ENCODE peak calls at places on chromosomes 1 and 21, in six cellular contexts. D is IMR-90; Z is colonic mucosa; W is lower lobe of right lung; V is CD8-positive, alpha-beta memory T cell; B is CD4-positive, alpha-beta memory T cell. X is an unnamed sample.
A peak's percentile ranks its signal among the peaks of the same experiment; 100 is the strongest.

GRCh38 chr1:7842517-7842916 is 10.3 kb downstream of the UTS2 start:
- DNase-seq in D (no peak), Z (no peak), W (no peak), V (no peak), B (no peak), X (no peak)

GRCh38 chr21:17915976-17916375 is 96.8 kb upstream of the C21orf91 start:
- DNase-seq in D (no peak), Z (no peak), W (no peak), V (no peak), B (no peak), X (no peak)

GRCh38 chr1:51220548-51220947 is 15.5 kb upstream of the RNF11 start:
- DNase-seq in D (no peak), Z (no peak), W (no peak), V (no peak), B (no peak), X (no peak)

GRCh38 chr21:26887241-26887640 is 42.0 kb upstream of the ADAMTS1 start:
- DNase-seq in D (peak; percentile 15), Z (no peak), W (no peak), V (no peak), B (no peak), X (no peak)

GRCh38 chr1:26780344-26780957 is 7.3 kb upstream of the PIGV start:
- DNase-seq in D (no peak), Z (no peak), W (no peak), V (no peak), B (no peak), X (no peak)

GRCh38 chr1:36988741-36989193 is 45.5 kb downstream of the GRIK3 start:
- DNase-seq in D (no peak), Z (no peak), W (no peak), V (no peak), B (no peak), X (no peak)

GRCh38 chr1:48853006-48853405 is 76.3 kb upstream of the BEND5 start:
- DNase-seq in D (peak; percentile 11), Z (no peak), W (no peak), V (no peak), B (no peak), X (peak; percentile 68)

GRCh38 chr1:205547932-205548827 is 43.7 kb downstream of the CDK18 start:
- DNase-seq in D (no peak), Z (peak; percentile 18), W (no peak), V (no peak), B (no peak), X (no peak)

GRCh38 chr21:44844256-44844655 is 26.4 kb upstream of the SUMO3 start:
- DNase-seq in D (no peak), Z (no peak), W (no peak), V (no peak), B (no peak), X (no peak)

GRCh38 chr1:183432548-183432875 is 14.3 kb upstream of the NMNAT2 start:
- DNase-seq in D (no peak), Z (peak; percentile 28), W (no peak), V (no peak), B (no peak), X (peak; percentile 43)

GRCh38 chr1:96887501-96887900 is 165.9 kb downstream of the PTBP2 start:
- DNase-seq in D (no peak), Z (no peak), W (no peak), V (no peak), B (no peak), X (no peak)

GRCh38 chr1:180123463-180123936 is 31.2 kb upstream of the QSOX1 start:
- DNase-seq in D (peak; percentile 28), Z (no peak), W (no peak), V (no peak), B (no peak), X (peak; percentile 70)

GRCh38 chr1:27539901-27540861 is 50.2 kb upstream of the WASF2 start:
- DNase-seq in D (peak; percentile 75), Z (peak; percentile 62), W (no peak), V (no peak), B (peak; percentile 7), X (no peak)

GRCh38 chr21:45819478-45820170 is 161.9 kb upstream of the COL6A1 start:
- DNase-seq in D (no peak), Z (no peak), W (no peak), V (no peak), B (no peak), X (no peak)

GRCh38 chr1:115258302-115258866 is 79.7 kb downstream of the NGF start:
- DNase-seq in D (peak; percentile 80), Z (no peak), W (no peak), V (no peak), B (no peak), X (peak; percentile 29)

GRCh38 chr1:44619261-44619900 is 54.9 kb downstream of the TMEM53 start:
- DNase-seq in D (peak; percentile 49), Z (no peak), W (no peak), V (no peak), B (no peak), X (no peak)

GRCh38 chr1:112956503-112957132 is 622 bp upstream of the SLC16A1 start:
- DNase-seq in D (no peak), Z (peak; percentile 36), W (peak; percentile 53), V (peak; percentile 56), B (peak; percentile 73), X (no peak)

GRCh38 chr1:206606867-206607266 is 5.4 kb downstream of the EIF2D start:
- DNase-seq in D (peak; percentile 41), Z (no peak), W (no peak), V (no peak), B (no peak), X (no peak)

GRCh38 chr1:226034482-226034881 is 28.0 kb upstream of the H3-3A start:
- DNase-seq in D (peak; percentile 96), Z (peak; percentile 81), W (peak; percentile 86), V (no peak), B (no peak), X (peak; percentile 74)

GRCh38 chr21:41622831-41623548 is 115.0 kb upstream of the TMPRSS2 start:
- DNase-seq in D (peak; percentile 53), Z (no peak), W (no peak), V (no peak), B (no peak), X (no peak)

GRCh38 chr1:108983114-108983513 is 19.8 kb upstream of the CLCC1 start:
- DNase-seq in D (no peak), Z (no peak), W (no peak), V (no peak), B (no peak), X (no peak)

GRCh38 chr1:159214149-159214760 is 9.6 kb downstream of the ACKR1 start:
- DNase-seq in D (peak; percentile 28), Z (peak; percentile 25), W (no peak), V (peak; percentile 54), B (no peak), X (no peak)

GRCh38 chr21:29145354-29145782 is 14.9 kb downstream of the MAP3K7CL start:
- DNase-seq in D (peak; percentile 95), Z (no peak), W (no peak), V (no peak), B (no peak), X (peak; percentile 87)

GRCh38 chr1:221203224-221204054 is 324.2 kb downstream of the HLX start:
- DNase-seq in D (peak; percentile 74), Z (peak; percentile 81), W (peak; percentile 68), V (peak; percentile 60), B (no peak), X (no peak)

GRCh38 chr1:116711061-116711582 is 43.1 kb upstream of the CD2 start:
- DNase-seq in D (no peak), Z (no peak), W (no peak), V (no peak), B (no peak), X (no peak)

DNA sequence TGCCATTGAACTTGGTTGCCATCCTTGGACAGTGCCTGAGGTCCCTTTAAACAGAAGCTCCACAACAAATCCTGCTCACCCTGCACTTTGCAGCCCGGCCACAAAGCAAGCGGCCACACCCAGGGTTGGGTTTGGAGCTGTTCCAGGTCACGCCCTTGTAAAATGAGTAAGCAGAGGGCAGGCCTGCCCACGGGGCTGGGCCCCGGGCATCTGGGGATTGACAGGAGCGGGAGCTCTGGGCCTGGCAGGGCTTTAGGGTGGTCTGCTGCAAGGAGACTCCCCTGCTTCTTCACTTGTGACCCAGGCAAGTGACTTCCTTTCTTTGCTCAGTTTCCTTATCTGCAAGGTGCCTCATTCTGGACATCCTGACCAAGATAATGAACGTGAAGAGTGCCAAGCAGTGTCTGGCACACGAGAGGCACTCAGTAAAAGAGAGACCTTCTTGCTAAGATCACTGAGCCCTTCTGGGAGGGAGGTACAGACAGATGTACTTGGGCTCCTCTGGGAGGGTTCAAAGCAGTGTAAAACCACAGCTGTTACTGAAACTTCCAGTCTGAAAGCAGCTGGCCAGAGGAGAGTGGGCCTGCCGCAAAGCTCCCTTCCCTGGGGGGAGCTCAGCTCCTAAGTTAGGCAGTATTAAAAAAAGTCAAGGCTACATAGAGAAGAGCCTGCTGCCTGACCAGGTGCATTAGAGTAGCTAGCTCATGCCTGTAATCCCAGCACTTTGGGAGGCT is 2.6 kb downstream of the E2F2 start:
- DNase-seq in D (peak; percentile 46), Z (peak; percentile 99), W (peak; percentile 91), V (peak; percentile 90), B (peak; percentile 89), X (peak; percentile 56)
- H3K27ac ChIP-seq in D (no peak overlapping the region), Z (peak overlapping the region; percentile 82), W (peak overlapping the region; percentile 60), V (peak overlapping the region; percentile 48), B (peak overlapping the region; percentile 60), X (peak overlapping the region; percentile 16)

GRCh38 chr1:154183045-154183968 is 8.6 kb downstream of the TPM3 start:
- DNase-seq in D (peak; percentile 94), Z (peak; percentile 99), W (peak; percentile 97), V (peak; percentile 95), B (peak; percentile 96), X (peak; percentile 88)
- H3K27ac ChIP-seq in D (peak overlapping the region; percentile 93), Z (peak overlapping the region; percentile 99), W (peak overlapping the region; percentile 97), V (peak overlapping the region; percentile 92), B (peak overlapping the region; percentile 93), X (peak overlapping the region; percentile 96)

DNA sequence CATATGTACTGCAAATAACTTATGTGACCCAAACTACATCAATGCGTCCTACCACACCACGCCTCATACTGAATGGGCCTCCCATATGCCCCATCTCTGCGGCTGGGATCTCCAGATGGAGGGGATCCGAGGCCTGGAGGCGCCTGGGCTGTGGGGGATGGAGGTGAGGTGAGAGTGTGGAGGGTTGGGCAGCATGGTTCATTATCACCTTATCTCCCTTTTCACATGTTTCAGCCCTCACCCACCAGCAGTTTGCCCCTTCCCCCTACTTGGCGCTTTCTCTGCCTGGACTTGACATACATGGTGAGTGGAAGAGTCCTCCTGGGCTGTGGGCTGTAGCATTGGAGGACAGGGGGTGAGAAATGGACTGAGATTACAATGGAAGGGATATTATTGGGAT is 61.5 kb downstream of the MEF2D start:
- DNase-seq in D (no peak), Z (no peak), W (no peak), V (no peak), B (no peak), X (no peak)
- H3K27ac ChIP-seq in D (no peak overlapping the region), Z (no peak overlapping the region), W (no peak overlapping the region), V (no peak overlapping the region), B (no peak overlapping the region), X (no peak overlapping the region)

DNA sequence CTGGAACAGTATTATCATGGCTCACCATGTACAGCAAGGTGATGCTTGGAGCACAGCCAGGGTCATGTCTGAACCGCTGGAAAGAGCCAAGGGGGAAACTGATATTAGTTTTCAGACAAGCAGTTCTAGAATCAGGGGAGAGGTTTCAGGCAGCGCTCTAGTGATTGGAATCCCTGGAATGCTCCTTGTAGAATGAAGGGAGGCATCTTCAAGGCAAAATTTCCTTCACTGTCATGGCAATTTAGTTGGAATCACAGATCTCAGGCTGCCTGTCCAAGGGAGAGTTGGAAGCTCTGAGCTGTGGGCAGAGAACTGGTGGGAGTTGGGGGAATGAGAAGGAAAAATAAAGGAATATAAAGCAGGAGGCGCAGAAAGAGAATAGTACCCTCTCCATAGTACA is 737.1 kb downstream of the PTPRU start:
- DNase-seq in D (no peak), Z (no peak), W (no peak), V (no peak), B (no peak), X (no peak)
- H3K27ac ChIP-seq in D (no peak overlapping the region), Z (no peak overlapping the region), W (no peak overlapping the region), V (no peak overlapping the region), B (no peak overlapping the region), X (no peak overlapping the region)